ENCODE peak calls at places on chromosomes 12 and 14, in four cellular contexts. F is OCI-LY7, R is neuronal stem cell, C is mesenchymal stem cell. P is an unnamed sample.

GRCh38 chr12:128853321-128854197 is at the start of gene GLT1D1:
- DNase-seq in F (no peak), R (peak; percentile 17), C (no peak), P (no peak)

GRCh38 chr14:30521899-30522736 is 36.8 kb upstream of the G2E3 start:
- DNase-seq in F (peak; percentile 43), R (peak; percentile 20), C (peak; percentile 57), P (peak; percentile 23)

GRCh38 chr14:79197516-79197915 is 1013.8 kb downstream of the DIO2 start:
- DNase-seq in F (no peak), R (no peak), C (no peak), P (no peak)

GRCh38 chr12:47755655-47756562 is 2.8 kb downstream of the RAPGEF3 start:
- DNase-seq in F (no peak), R (no peak), C (no peak), P (no peak)

GRCh38 chr12:107163413-107163812 is 70.1 kb upstream of the CRY1 start:
- DNase-seq in F (no peak), R (no peak), C (no peak), P (no peak)

GRCh38 chr14:103384450-103385152 is 614 bp upstream of the MARK3 start:
- DNase-seq in F (no peak), R (no peak), C (no peak), P (no peak)

GRCh38 chr12:119940881-119941280 is 48.2 kb upstream of the BICDL1 start:
- DNase-seq in F (no peak), R (no peak), C (peak; percentile 4), P (no peak)

GRCh38 chr14:39431416-39432178 is 636 bp downstream of the FBXO33 start:
- DNase-seq in F (peak; percentile 72), R (peak; percentile 47), C (peak; percentile 68), P (peak; percentile 74)

GRCh38 chr12:104063712-104064030 is 660 bp upstream of the HCFC2 start:
- DNase-seq in F (no peak), R (no peak), C (peak; percentile 73), P (no peak)

GRCh38 chr14:92665699-92666110 is 82.7 kb downstream of the LGMN start:
- DNase-seq in F (no peak), R (no peak), C (no peak), P (no peak)

GRCh38 chr12:124686885-124687694 is 119.7 kb upstream of the NCOR2 start:
- DNase-seq in F (no peak), R (no peak), C (no peak), P (no peak)

GRCh38 chr12:69929125-69929524 is 104.1 kb downstream of the MYRFL start:
- DNase-seq in F (no peak), R (no peak), C (no peak), P (no peak)

GRCh38 chr14:63713058-63713457 is 14.8 kb downstream of the SGPP1 start:
- DNase-seq in F (no peak), R (no peak), C (no peak), P (no peak)

GRCh38 chr12:120439646-120440247 is 1.8 kb downstream of the COX6A1 start:
- DNase-seq in F (peak; percentile 86), R (peak; percentile 59), C (peak; percentile 67), P (peak; percentile 73)

GRCh38 chr12:77010637-77011548 is 54.5 kb downstream of the E2F7 start:
- DNase-seq in F (peak; percentile 63), R (peak; percentile 62), C (peak; percentile 87), P (peak; percentile 81)

GRCh38 chr14:33469898-33470297 is 481.0 kb downstream of the EGLN3 start:
- DNase-seq in F (no peak), R (no peak), C (no peak), P (no peak)

GRCh38 chr14:21072781-21073339 is 2.8 kb downstream of the ARHGEF40 start:
- DNase-seq in F (no peak), R (no peak), C (no peak), P (no peak)

GRCh38 chr12:124510301-124510970 is 57.0 kb downstream of the NCOR2 start:
- DNase-seq in F (no peak), R (no peak), C (no peak), P (peak; percentile 29)

GRCh38 chr12:123621619-123622530 is 11.6 kb downstream of the EIF2B1 start:
- DNase-seq in F (no peak), R (no peak), C (no peak), P (no peak)

GRCh38 chr12:89707623-89707991 is 1.0 kb downstream of the ATP2B1 start:
- DNase-seq in F (peak; percentile 42), R (peak; percentile 38), C (peak; percentile 45), P (peak; percentile 19)

GRCh38 chr12:54463034-54463433 is 10.4 kb downstream of the GTSF1 start:
- DNase-seq in F (no peak), R (no peak), C (no peak), P (no peak)

GRCh38 chr12:104215638-104216297 is at the start of gene TXNRD1:
- DNase-seq in F (peak; percentile 47), R (peak; percentile 67), C (peak; percentile 88), P (peak; percentile 87)

GRCh38 chr12:26833692-26834168 is 736 bp upstream of the ITPR2 start:
- DNase-seq in F (peak; percentile 85), R (peak; percentile 38), C (peak; percentile 85), P (peak; percentile 28)

GRCh38 chr12:65500121-65500846 is 221.8 kb downstream of the MSRB3 start:
- DNase-seq in F (no peak), R (no peak), C (peak; percentile 73), P (no peak)

GRCh38 chr12:63808631-63809030 is 28.9 kb downstream of the RXYLT1 start:
- DNase-seq in F (no peak), R (no peak), C (no peak), P (no peak)

GRCh38 chr12:57087689-57088441 is 1.0 kb upstream of the NAB2 start:
- DNase-seq in F (peak; percentile 77), R (peak; percentile 94), C (peak; percentile 99), P (peak; percentile 81)

GRCh38 chr14:21096889-21097615 is 1.4 kb downstream of the ZNF219 start:
- DNase-seq in F (no peak), R (no peak), C (no peak), P (no peak)

GRCh38 chr12:91574975-91575374 is 392.4 kb upstream of the DCN start:
- DNase-seq in F (no peak), R (no peak), C (no peak), P (no peak)

GRCh38 chr12:118060301-118061010 is 523 bp downstream of the WSB2 start:
- DNase-seq in F (no peak), R (no peak), C (peak; percentile 64), P (no peak)

GRCh38 chr12:34390846-34391700 is 368.8 kb downstream of the ALG10 start:
- DNase-seq in F (no peak), R (no peak), C (no peak), P (no peak)

GRCh38 chr14:105879867-105880561 is 353.6 kb downstream of the TMEM121 start:
- DNase-seq in F (no peak), R (no peak), C (no peak), P (no peak)

GRCh38 chr12:75766263-75767160 is 255.1 kb upstream of the KRR1 start:
- DNase-seq in F (no peak), R (no peak), C (peak; percentile 59), P (no peak)

GRCh38 chr14:63677891-63678379 is 36.3 kb upstream of the WDR89 start:
- DNase-seq in F (no peak), R (no peak), C (peak; percentile 85), P (no peak)

DNA sequence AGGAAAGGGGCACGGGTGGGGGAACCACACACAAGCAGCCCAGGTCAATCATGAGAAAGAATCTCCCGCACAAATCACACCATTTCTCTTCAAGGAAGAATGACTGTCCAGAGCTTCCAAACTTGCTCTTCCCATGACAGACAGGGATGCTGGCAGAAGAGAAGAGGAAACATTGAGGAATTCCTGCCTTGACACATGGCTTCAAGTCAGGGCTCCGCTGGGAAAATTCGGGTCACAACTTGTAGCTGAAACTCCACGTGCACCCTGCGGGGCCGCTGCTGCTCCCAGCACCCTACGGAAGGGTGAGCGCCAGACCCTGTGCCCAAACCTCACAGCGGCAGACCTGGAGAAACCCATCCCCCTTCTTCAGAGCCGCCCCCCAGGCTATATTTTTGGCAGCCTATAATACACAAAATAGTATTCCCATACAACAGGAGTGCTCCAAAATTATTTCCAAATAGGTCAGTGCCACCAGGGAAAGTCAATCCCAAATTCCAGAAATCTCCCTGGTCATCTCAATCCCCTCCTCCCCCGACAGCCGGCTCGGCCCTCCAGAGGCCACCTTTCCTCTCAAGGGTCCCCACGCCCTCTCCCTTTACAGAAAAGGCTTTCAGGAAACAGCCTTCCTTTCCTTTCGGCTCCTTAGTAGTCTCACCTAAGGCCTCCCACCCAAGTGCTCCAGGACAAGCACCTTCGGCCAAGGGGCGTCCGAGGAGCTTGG is 1.3 kb downstream of the TMEM132D start:
- DNase-seq in F (no peak), R (no peak), C (no peak), P (no peak)
- H3K4me2 ChIP-seq in F (no peak overlapping the region), R (peak overlapping the region; percentile 97), C (peak overlapping the region; percentile 81), P (no peak overlapping the region)

GRCh38 chr14:61774861-61775260 is 12.6 kb downstream of the SNAPC1 start:
- DNase-seq in F (no peak), R (no peak), C (no peak), P (no peak)

DNA sequence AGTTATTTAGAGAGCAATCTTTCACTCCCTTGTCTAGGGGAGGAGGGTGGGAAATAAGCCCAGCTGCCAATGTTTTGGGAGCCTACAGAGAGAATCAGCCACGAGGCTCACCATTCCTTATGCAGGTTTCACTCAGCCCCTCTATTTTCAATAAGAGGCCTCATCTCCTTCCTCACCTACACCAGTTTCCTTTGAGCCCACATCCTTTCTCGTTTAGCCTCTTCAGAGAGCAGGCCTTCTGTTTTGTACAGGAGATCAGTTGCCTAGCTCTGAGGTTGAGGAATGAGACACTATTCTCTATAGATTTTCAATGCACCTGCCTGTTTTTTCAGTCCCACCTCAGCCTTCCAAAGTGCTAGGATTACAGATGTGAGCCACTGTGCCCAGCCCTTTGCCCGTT is 17.9 kb downstream of the SNAPC1 start:
- DNase-seq in F (no peak), R (no peak), C (no peak), P (no peak)
- H3K4me2 ChIP-seq in F (no peak overlapping the region), R (no peak overlapping the region), C (no peak overlapping the region), P (no peak overlapping the region)

GRCh38 chr14:47235619-47236018 is 439.8 kb downstream of the MDGA2 start:
- DNase-seq in F (no peak), R (no peak), C (no peak), P (no peak)
- H3K4me2 ChIP-seq in F (no peak overlapping the region), R (no peak overlapping the region), C (no peak overlapping the region), P (no peak overlapping the region)

GRCh38 chr14:77580477-77580876 is 36.0 kb downstream of the SPTLC2 start:
- DNase-seq in F (no peak), R (no peak), C (no peak), P (no peak)

GRCh38 chr14:77579065-77579464 is 37.4 kb downstream of the SPTLC2 start:
- DNase-seq in F (no peak), R (no peak), C (no peak), P (no peak)

GRCh38 chr14:77579760-77580159 is 36.7 kb downstream of the SPTLC2 start:
- DNase-seq in F (no peak), R (no peak), C (no peak), P (no peak)

GRCh38 chr14:77582511-77582910 is 33.9 kb downstream of the SPTLC2 start:
- DNase-seq in F (no peak), R (peak; percentile 53), C (peak; percentile 31), P (no peak)

DNA sequence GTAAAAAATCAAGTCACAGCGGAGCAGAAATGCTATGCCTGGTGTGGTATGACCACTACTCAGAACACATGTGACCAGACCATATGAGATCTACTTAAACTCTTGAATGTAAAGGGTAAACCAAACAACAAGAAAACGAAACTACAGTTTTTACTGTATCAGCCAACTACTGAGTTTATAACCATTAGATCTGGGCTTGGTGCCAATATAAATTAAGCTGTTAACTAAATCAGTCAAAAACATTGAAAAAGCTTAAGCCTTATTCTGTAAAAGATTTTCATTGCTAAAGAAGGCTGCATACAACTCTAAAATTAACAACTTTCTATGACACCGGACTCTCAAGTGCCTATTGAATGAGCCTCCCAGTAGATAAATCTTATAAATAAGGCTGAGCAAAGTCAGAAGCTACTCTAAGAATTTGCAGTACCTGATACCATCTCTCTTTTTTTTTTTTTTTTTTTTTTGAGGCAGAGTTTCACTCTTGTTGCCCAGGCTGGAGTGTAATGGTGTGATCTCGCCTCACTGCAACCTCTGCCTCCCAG is 35.4 kb downstream of the SPTLC2 start:
- DNase-seq in F (no peak), R (no peak), C (peak; percentile 86), P (no peak)
- H3K4me2 ChIP-seq in F (peak overlapping the region; percentile 2), R (no peak overlapping the region), C (peak overlapping the region; percentile 54), P (no peak overlapping the region)

P was measured in K562.